ENCODE peak calls at places on chromosomes 16 and 17, in six cellular contexts. A is hippocampal formation; N is activated T-cell treated with anti-CD3 and anti-CD28 coated beads, Interleukin-2, amount 50 U/mL, for 72 hours; R is fibroblast of pulmonary artery; V is DMS153; C is IMR-90. M is an unnamed sample.
A peak's percentile ranks its signal among the peaks of the same experiment; 100 is the strongest.

GRCh38 chr17:7221281-7222092 is 1.7 kb downstream of the ACADVL start:
- DNase-seq in C (no peak), N (no peak), V (no peak), R (no peak), A (no peak), M (no peak)

GRCh38 chr17:17933775-17934174 is 38.4 kb downstream of the TOM1L2 start:
- DNase-seq in R (no peak), V (no peak), C (peak; percentile 67), N (no peak), A (no peak), M (no peak)

GRCh38 chr17:45149037-45149668 is 878 bp downstream of the HEXIM1 start:
- DNase-seq in N (peak; percentile 85), C (peak; percentile 78), A (peak; percentile 79), V (peak; percentile 38), R (peak; percentile 81), M (peak; percentile 78)

GRCh38 chr17:79800325-79801155 is 3.7 kb upstream of the CBX8 start:
- DNase-seq in A (no peak), N (peak; percentile 73), R (peak; percentile 54), V (peak; percentile 33), C (peak; percentile 39), M (peak; percentile 45)

GRCh38 chr17:77353684-77354419 is 213.1 kb downstream of the SEC14L1 start:
- DNase-seq in V (no peak), R (no peak), A (no peak), N (no peak), C (peak; percentile 53), M (no peak)

GRCh38 chr17:31269597-31269996 is 27.4 kb downstream of the OMG start:
- DNase-seq in C (peak; percentile 97), N (no peak), A (no peak), V (no peak), R (peak; percentile 95), M (peak; percentile 99)

GRCh38 chr16:71249399-71249798 is 18.9 kb upstream of the HYDIN start:
- DNase-seq in N (no peak), V (no peak), A (peak; percentile 2), C (no peak), R (no peak), M (no peak)

GRCh38 chr17:57993471-57994365 is 5.7 kb upstream of the VEZF1 start:
- DNase-seq in R (no peak), C (no peak), A (no peak), N (no peak), V (peak; percentile 60), M (no peak)

GRCh38 chr17:17836250-17836817 is 452 bp downstream of the SREBF1 start:
- DNase-seq in N (peak; percentile 100), R (peak; percentile 95), C (peak; percentile 92), V (peak; percentile 81), A (peak; percentile 96), M (peak; percentile 92)

GRCh38 chr17:68437979-68438877 is 19.1 kb downstream of the WIPI1 start:
- DNase-seq in N (peak; percentile 66), A (peak; percentile 31), C (peak; percentile 47), R (peak; percentile 45), V (peak; percentile 31), M (peak; percentile 53)

GRCh38 chr16:57537596-57538234 is 1.3 kb upstream of the CCDC102A start:
- DNase-seq in N (peak; percentile 30), C (no peak), V (no peak), R (no peak), A (no peak), M (no peak)

GRCh38 chr16:54077412-54077821 is 209.2 kb downstream of the IRX3 start:
- DNase-seq in A (no peak), V (no peak), C (peak; percentile 81), R (peak; percentile 61), N (no peak), M (peak; percentile 57)

GRCh38 chr17:72445055-72445991 is 324.5 kb downstream of the SOX9 start:
- DNase-seq in N (no peak), R (no peak), A (peak; percentile 27), V (no peak), C (no peak), M (no peak)

GRCh38 chr17:27282054-27282501 is 11.8 kb upstream of the WSB1 start:
- DNase-seq in N (no peak), A (no peak), C (peak; percentile 50), V (no peak), R (peak; percentile 93), M (peak; percentile 99)

GRCh38 chr17:13561606-13562270 is 40.0 kb downstream of the HS3ST3A1 start:
- DNase-seq in A (no peak), C (no peak), N (no peak), V (no peak), R (no peak), M (peak; percentile 93)

GRCh38 chr17:80168371-80168770 is 1.5 kb upstream of the CARD14 start:
- DNase-seq in C (no peak), A (no peak), R (peak; percentile 32), N (no peak), V (no peak), M (peak; percentile 33)

GRCh38 chr17:59165933-59166342 is 10.4 kb downstream of the PRR11 start:
- DNase-seq in C (peak; percentile 60), V (no peak), N (peak; percentile 34), A (peak; percentile 29), R (peak; percentile 55), M (peak; percentile 66)

GRCh38 chr16:19707699-19708497 is 10.1 kb downstream of the KNOP1 start:
- DNase-seq in R (no peak), N (no peak), A (no peak), V (no peak), C (no peak), M (no peak)

GRCh38 chr16:31016018-31016417 is 5.6 kb upstream of the STX1B start:
- DNase-seq in C (no peak), V (no peak), N (no peak), R (no peak), A (no peak), M (no peak)

GRCh38 chr16:67499159-67499558 is 15.8 kb upstream of the AGRP start:
- DNase-seq in C (peak; percentile 19), A (no peak), R (no peak), N (no peak), V (no peak), M (peak; percentile 85)

GRCh38 chr16:10080031-10080772 is 102.0 kb downstream of the GRIN2A start:
- DNase-seq in V (peak; percentile 53), N (no peak), A (peak; percentile 22), R (peak; percentile 43), C (no peak), M (peak; percentile 93)

GRCh38 chr16:61182416-61182815 is 853.8 kb downstream of the CDH8 start:
- DNase-seq in A (no peak), R (no peak), V (no peak), N (no peak), C (no peak), M (no peak)

GRCh38 chr17:81058263-81058871 is 23.4 kb downstream of the BAIAP2 start:
- DNase-seq in A (no peak), V (no peak), R (no peak), C (no peak), N (no peak), M (no peak)

GRCh38 chr16:68264128-68265077 is at the start of gene SLC7A6:
- DNase-seq in R (peak; percentile 68), A (peak; percentile 60), C (peak; percentile 69), V (no peak), N (peak; percentile 94), M (peak; percentile 60)

GRCh38 chr17:7323731-7324437 is 5.3 kb downstream of the NEURL4 start:
- DNase-seq in V (no peak), C (peak; percentile 17), R (peak; percentile 46), N (peak; percentile 77), A (peak; percentile 8), M (peak; percentile 31)

GRCh38 chr17:35575759-35576158 is 2.6 kb downstream of the PEX12 start:
- DNase-seq in V (no peak), A (no peak), C (no peak), R (no peak), N (no peak), M (no peak)

GRCh38 chr17:48262982-48263586 is 155.5 kb downstream of the SNX11 start:
- DNase-seq in V (no peak), R (peak; percentile 39), N (no peak), A (no peak), C (peak; percentile 17), M (no peak)